ENCODE peak calls at places on chromosomes 1 and 21, in four cellular contexts. One of them, this sample, is unnamed.

GRCh38 chr1:11215018-11216005 is 26.2 kb downstream of the ANGPTL7 start:
- DNase-seq in heart right ventricle: no peak
- DNase-seq in osteoblast: no peak
- DNase-seq in lower lobe of right lung: no peak
- DNase-seq in this sample: no peak

GRCh38 chr21:32476661-32477423 is 64.3 kb downstream of the EVA1C start:
- DNase-seq in heart right ventricle: no peak
- DNase-seq in lower lobe of right lung: no peak
- DNase-seq in osteoblast: peak; percentile 57
- DNase-seq in this sample: no peak

GRCh38 chr1:24920155-24920925 is 9.7 kb downstream of the RUNX3 start:
- DNase-seq in lower lobe of right lung: no peak
- DNase-seq in osteoblast: no peak
- DNase-seq in heart right ventricle: peak; percentile 23
- DNase-seq in this sample: no peak

GRCh38 chr1:25559996-25560395 is 16.6 kb downstream of the LDLRAP1 start:
- DNase-seq in heart right ventricle: no peak
- DNase-seq in lower lobe of right lung: no peak
- DNase-seq in osteoblast: no peak
- DNase-seq in this sample: no peak

GRCh38 chr1:170789063-170789462 is 125.1 kb downstream of the PRRX1 start:
- DNase-seq in osteoblast: no peak
- DNase-seq in lower lobe of right lung: no peak
- DNase-seq in heart right ventricle: no peak
- DNase-seq in this sample: no peak

GRCh38 chr1:110829955-110830553 is 42.9 kb upstream of the CD53 start:
- DNase-seq in osteoblast: no peak
- DNase-seq in lower lobe of right lung: no peak
- DNase-seq in heart right ventricle: no peak
- DNase-seq in this sample: no peak

GRCh38 chr1:218983848-218984247 is 189.8 kb upstream of the LYPLAL1 start:
- DNase-seq in osteoblast: peak; percentile 30
- DNase-seq in heart right ventricle: no peak
- DNase-seq in lower lobe of right lung: no peak
- DNase-seq in this sample: no peak

GRCh38 chr1:201149400-201149799 is 4.9 kb downstream of the TMEM9 start:
- DNase-seq in heart right ventricle: no peak
- DNase-seq in lower lobe of right lung: no peak
- DNase-seq in osteoblast: no peak
- DNase-seq in this sample: no peak

GRCh38 chr1:89670168-89670567 is 37.2 kb downstream of the LRRC8C start:
- DNase-seq in heart right ventricle: no peak
- DNase-seq in osteoblast: no peak
- DNase-seq in lower lobe of right lung: no peak
- DNase-seq in this sample: no peak

GRCh38 chr1:241325441-241325840 is 31.6 kb downstream of the RGS7 start:
- DNase-seq in heart right ventricle: no peak
- DNase-seq in osteoblast: no peak
- DNase-seq in lower lobe of right lung: no peak
- DNase-seq in this sample: no peak

GRCh38 chr1:44924835-44925464 is 61.4 kb downstream of the EIF2B3 start:
- DNase-seq in lower lobe of right lung: no peak
- DNase-seq in osteoblast: peak; percentile 57
- DNase-seq in heart right ventricle: no peak
- DNase-seq in this sample: no peak

GRCh38 chr1:182175340-182176068 is 114.0 kb upstream of the ZNF648 start:
- DNase-seq in lower lobe of right lung: peak; percentile 64
- DNase-seq in osteoblast: no peak
- DNase-seq in heart right ventricle: no peak
- DNase-seq in this sample: no peak

GRCh38 chr1:41713557-41714327 is 205.0 kb downstream of the HIVEP3 start:
- DNase-seq in heart right ventricle: no peak
- DNase-seq in osteoblast: peak; percentile 93
- DNase-seq in lower lobe of right lung: no peak
- DNase-seq in this sample: no peak

GRCh38 chr21:27475363-27475955 is 508.6 kb upstream of the ADAMTS5 start:
- DNase-seq in lower lobe of right lung: no peak
- DNase-seq in heart right ventricle: no peak
- DNase-seq in osteoblast: no peak
- DNase-seq in this sample: no peak

GRCh38 chr1:208132287-208132882 is 111.8 kb downstream of the PLXNA2 start:
- DNase-seq in heart right ventricle: peak; percentile 87
- DNase-seq in osteoblast: peak; percentile 89
- DNase-seq in lower lobe of right lung: peak; percentile 89
- DNase-seq in this sample: peak; percentile 82

GRCh38 chr1:73948021-73948420 is 250.0 kb downstream of the LRRIQ3 start:
- DNase-seq in heart right ventricle: no peak
- DNase-seq in lower lobe of right lung: no peak
- DNase-seq in osteoblast: no peak
- DNase-seq in this sample: no peak

GRCh38 chr1:178497903-178498478 is 1.2 kb upstream of the CLEC20A start:
- DNase-seq in heart right ventricle: no peak
- DNase-seq in osteoblast: no peak
- DNase-seq in lower lobe of right lung: no peak
- DNase-seq in this sample: no peak

GRCh38 chr1:52842643-52843310 is at the start of gene ZYG11A:
- DNase-seq in heart right ventricle: peak; percentile 38
- DNase-seq in lower lobe of right lung: peak; percentile 61
- DNase-seq in osteoblast: peak; percentile 96
- DNase-seq in this sample: peak; percentile 93

GRCh38 chr1:43140583-43140982 is 31.5 kb downstream of the EBNA1BP2 start:
- DNase-seq in osteoblast: no peak
- DNase-seq in lower lobe of right lung: no peak
- DNase-seq in heart right ventricle: no peak
- DNase-seq in this sample: no peak

GRCh38 chr1:198939286-198939685 is 300.4 kb downstream of the PTPRC start:
- DNase-seq in lower lobe of right lung: no peak
- DNase-seq in heart right ventricle: no peak
- DNase-seq in osteoblast: peak; percentile 13
- DNase-seq in this sample: no peak

GRCh38 chr1:29638281-29638680 is 402.0 kb downstream of the PTPRU start:
- DNase-seq in heart right ventricle: no peak
- DNase-seq in osteoblast: no peak
- DNase-seq in lower lobe of right lung: no peak
- DNase-seq in this sample: no peak

GRCh38 chr1:149932474-149932873 is 4.2 kb downstream of the MTMR11 start:
- DNase-seq in heart right ventricle: no peak
- DNase-seq in osteoblast: no peak
- DNase-seq in lower lobe of right lung: no peak
- DNase-seq in this sample: no peak

GRCh38 chr1:180842052-180842451 is 70.6 kb upstream of the KIAA1614 start:
- DNase-seq in heart right ventricle: no peak
- DNase-seq in osteoblast: no peak
- DNase-seq in lower lobe of right lung: no peak
- DNase-seq in this sample: no peak

GRCh38 chr1:44784094-44785026 is 3.6 kb downstream of the BEST4 start:
- DNase-seq in heart right ventricle: no peak
- DNase-seq in osteoblast: peak; percentile 89
- DNase-seq in lower lobe of right lung: no peak
- DNase-seq in this sample: peak; percentile 24

GRCh38 chr1:57572016-57572415 is 148.2 kb upstream of the DAB1 start:
- DNase-seq in osteoblast: no peak
- DNase-seq in lower lobe of right lung: no peak
- DNase-seq in heart right ventricle: no peak
- DNase-seq in this sample: no peak

GRCh38 chr1:41900611-41901444 is 17.9 kb downstream of the HIVEP3 start:
- DNase-seq in lower lobe of right lung: no peak
- DNase-seq in osteoblast: peak; percentile 52
- DNase-seq in heart right ventricle: no peak
- DNase-seq in this sample: no peak

GRCh38 chr1:156076609-156077429 is 5.4 kb downstream of the MEX3A start:
- DNase-seq in heart right ventricle: peak; percentile 63
- DNase-seq in osteoblast: peak; percentile 72
- DNase-seq in lower lobe of right lung: peak; percentile 64
- DNase-seq in this sample: peak; percentile 47
- H3K27ac ChIP-seq in heart right ventricle: peak overlapping the region; percentile 41
- H3K27ac ChIP-seq in osteoblast: no peak overlapping the region
- H3K27ac ChIP-seq in lower lobe of right lung: peak overlapping the region; percentile 75
- H3K27ac ChIP-seq in this sample: peak overlapping the region; percentile 56

GRCh38 chr1:5367306-5367705 is 624.9 kb downstream of the NPHP4 start:
- DNase-seq in heart right ventricle: no peak
- DNase-seq in osteoblast: no peak
- DNase-seq in lower lobe of right lung: no peak
- DNase-seq in this sample: no peak

GRCh38 chr1:5369223-5369622 is 623.0 kb downstream of the NPHP4 start:
- DNase-seq in lower lobe of right lung: no peak
- DNase-seq in osteoblast: no peak
- DNase-seq in heart right ventricle: no peak
- DNase-seq in this sample: no peak

GRCh38 chr1:5370321-5370720 is 621.9 kb downstream of the NPHP4 start:
- DNase-seq in osteoblast: no peak
- DNase-seq in lower lobe of right lung: no peak
- DNase-seq in heart right ventricle: no peak
- DNase-seq in this sample: no peak

GRCh38 chr1:5365751-5366150 is 626.5 kb downstream of the NPHP4 start:
- DNase-seq in lower lobe of right lung: no peak
- DNase-seq in heart right ventricle: no peak
- DNase-seq in osteoblast: no peak
- DNase-seq in this sample: no peak

GRCh38 chr1:5368211-5368610 is 624.0 kb downstream of the NPHP4 start:
- DNase-seq in lower lobe of right lung: no peak
- DNase-seq in osteoblast: no peak
- DNase-seq in heart right ventricle: no peak
- DNase-seq in this sample: no peak
- H3K9me3 ChIP-seq in lower lobe of right lung: no peaks in the 10 kb centered on the region
- H3K9me3 ChIP-seq in osteoblast: no peaks in the 10 kb centered on the region
- H3K9me3 ChIP-seq in heart right ventricle: peaks cover 2% of the 10 kb centered on the region
- H3K9me3 ChIP-seq in this sample: no peaks in the 10 kb centered on the region

GRCh38 chr1:85361106-85361505 is 84.7 kb upstream of the BCL10 start:
- DNase-seq in osteoblast: peak; percentile 71
- DNase-seq in heart right ventricle: peak; percentile 39
- DNase-seq in lower lobe of right lung: no peak
- DNase-seq in this sample: no peak
- H3K27ac ChIP-seq in osteoblast: peak overlapping the region; percentile 76
- H3K27ac ChIP-seq in heart right ventricle: no peak overlapping the region
- H3K27ac ChIP-seq in lower lobe of right lung: no peak overlapping the region
- H3K27ac ChIP-seq in this sample: no peak overlapping the region

DNA sequence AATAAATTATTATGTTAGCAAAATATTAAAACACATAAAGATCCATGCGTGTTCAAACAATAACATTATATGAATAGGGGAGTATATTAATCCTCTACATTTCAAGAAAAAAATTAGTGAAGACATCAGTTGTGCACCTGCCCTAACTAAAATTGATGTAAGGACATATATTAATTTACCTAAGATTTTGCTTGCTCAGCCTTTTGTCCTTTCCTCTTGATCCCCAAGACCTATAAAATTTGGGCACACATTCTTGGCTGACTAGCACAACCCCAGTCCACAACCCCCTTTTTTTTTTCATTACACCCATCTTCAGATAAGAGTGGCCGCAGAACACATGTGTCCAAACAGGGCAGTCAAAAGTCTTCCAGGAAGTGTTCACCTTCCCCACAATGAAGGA is 6.6 kb downstream of the KRTAP21-2 start:
- DNase-seq in heart right ventricle: no peak
- DNase-seq in lower lobe of right lung: no peak
- DNase-seq in osteoblast: no peak
- DNase-seq in this sample: no peak
- H3K9me3 ChIP-seq in heart right ventricle: no peaks in the 10 kb centered on the region
- H3K9me3 ChIP-seq in lower lobe of right lung: no peaks in the 10 kb centered on the region
- H3K9me3 ChIP-seq in osteoblast: no peaks in the 10 kb centered on the region
- H3K9me3 ChIP-seq in this sample: no peaks in the 10 kb centered on the region

DNA sequence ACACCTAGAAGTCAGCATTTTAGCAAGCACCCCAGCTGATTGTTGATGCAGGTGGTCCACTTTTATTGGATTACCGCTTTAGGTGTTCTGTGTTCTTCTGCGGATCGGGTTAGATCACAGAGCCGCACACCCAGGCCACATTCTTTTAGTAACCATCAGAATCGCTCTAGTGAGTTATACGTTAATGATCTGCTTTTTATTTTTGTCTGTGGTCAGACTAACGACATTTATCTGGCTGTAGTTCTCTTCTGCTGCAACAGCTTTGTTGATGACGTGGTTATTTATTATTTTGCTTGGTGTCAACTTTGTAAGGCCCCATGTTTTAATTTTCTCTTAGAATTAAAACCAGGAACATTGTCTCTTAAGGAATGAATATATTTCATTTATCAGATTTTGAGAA is 18.2 kb downstream of the SCCPDH start:
- DNase-seq in heart right ventricle: no peak
- DNase-seq in osteoblast: peak; percentile 38
- DNase-seq in lower lobe of right lung: no peak
- DNase-seq in this sample: no peak
- H3K27ac ChIP-seq in heart right ventricle: no peak overlapping the region
- H3K27ac ChIP-seq in osteoblast: no peak overlapping the region
- H3K27ac ChIP-seq in lower lobe of right lung: no peak overlapping the region
- H3K27ac ChIP-seq in this sample: no peak overlapping the region

DNA sequence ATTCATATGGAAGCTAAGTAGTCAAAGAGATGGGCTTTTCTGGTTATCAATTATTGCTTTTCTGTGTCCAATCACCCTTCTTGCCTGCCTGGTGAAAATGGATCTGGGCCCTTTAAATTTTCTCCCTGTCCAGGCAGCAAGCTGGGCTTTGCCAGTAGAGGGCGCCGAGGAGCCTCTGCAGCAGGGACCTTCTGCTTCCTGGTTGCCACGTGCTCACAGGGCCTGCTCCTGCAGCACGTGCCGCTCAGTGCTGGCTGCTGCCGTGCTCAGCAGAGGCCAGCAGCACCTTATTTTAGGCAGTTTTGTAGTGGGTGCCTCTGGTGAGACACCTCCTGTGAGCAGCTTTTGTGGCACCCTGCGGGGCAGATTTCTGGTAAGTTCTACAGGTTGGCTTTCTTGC is 4.0 kb downstream of the ACTL8 start:
- DNase-seq in heart right ventricle: no peak
- DNase-seq in lower lobe of right lung: peak; percentile 26
- DNase-seq in osteoblast: no peak
- DNase-seq in this sample: no peak
- H3K9me3 ChIP-seq in heart right ventricle: peaks cover 57% of the 10 kb centered on the region
- H3K9me3 ChIP-seq in lower lobe of right lung: peaks cover 42% of the 10 kb centered on the region
- H3K9me3 ChIP-seq in osteoblast: peaks cover 22% of the 10 kb centered on the region
- H3K9me3 ChIP-seq in this sample: peaks cover 33% of the 10 kb centered on the region

GRCh38 chr1:9731561-9731960 is 80.0 kb downstream of the PIK3CD start:
- DNase-seq in lower lobe of right lung: no peak
- DNase-seq in heart right ventricle: no peak
- DNase-seq in osteoblast: peak; percentile 53
- DNase-seq in this sample: peak; percentile 68

GRCh38 chr1:9730096-9730901 is 78.8 kb downstream of the PIK3CD start:
- DNase-seq in heart right ventricle: peak; percentile 46
- DNase-seq in osteoblast: peak; percentile 59
- DNase-seq in lower lobe of right lung: peak; percentile 87
- DNase-seq in this sample: peak; percentile 80

GRCh38 chr1:9731051-9731537 is 79.6 kb downstream of the PIK3CD start:
- DNase-seq in osteoblast: peak; percentile 64
- DNase-seq in lower lobe of right lung: no peak
- DNase-seq in heart right ventricle: no peak
- DNase-seq in this sample: peak; percentile 68

GRCh38 chr1:9728451-9729295 is 77.1 kb downstream of the PIK3CD start:
- DNase-seq in heart right ventricle: no peak
- DNase-seq in osteoblast: peak; percentile 69
- DNase-seq in lower lobe of right lung: no peak
- DNase-seq in this sample: no peak

GRCh38 chr1:9729523-9729922 is 78.0 kb downstream of the PIK3CD start:
- DNase-seq in osteoblast: peak; percentile 79
- DNase-seq in lower lobe of right lung: no peak
- DNase-seq in heart right ventricle: no peak
- DNase-seq in this sample: no peak
- H3K27ac ChIP-seq in osteoblast: no peak overlapping the region
- H3K27ac ChIP-seq in lower lobe of right lung: no peak overlapping the region
- H3K27ac ChIP-seq in heart right ventricle: no peak overlapping the region
- H3K27ac ChIP-seq in this sample: no peak overlapping the region

GRCh38 chr1:116748272-116748671 is 6.0 kb upstream of the CD2 start:
- DNase-seq in lower lobe of right lung: no peak
- DNase-seq in osteoblast: no peak
- DNase-seq in heart right ventricle: no peak
- DNase-seq in this sample: no peak
- H3K9me3 ChIP-seq in lower lobe of right lung: peaks cover 39% of the 10 kb centered on the region
- H3K9me3 ChIP-seq in osteoblast: peaks cover 8% of the 10 kb centered on the region
- H3K9me3 ChIP-seq in heart right ventricle: peaks cover 47% of the 10 kb centered on the region
- H3K9me3 ChIP-seq in this sample: peaks cover 46% of the 10 kb centered on the region